ENCODE peak calls at places on chromosomes 16 and 17, in nine cellular contexts. Z is NCI-H1105 treated with DMSO at 0.1 percent for 48 hours; L is stimulated activated CD4-positive, alpha-beta T cell treated with anti-CD3 and anti-CD28 coated beads, Interleukin-4, amount 100 ng/mL, for 4 hours; R is activated naive CD4-positive, alpha-beta T cell; K is stimulated activated CD8-positive, alpha-beta memory T cell treated with anti-CD3 and anti-CD28 coated beads, Interleukin-7, amount 100 ng/mL, for 1 hour; M is left kidney; O is AG10803; X is activated CD4-positive, alpha-beta T cell treated with anti-CD3 and anti-CD28 coated beads, Interleukin-2, amount 50 U/mL, for 48 hours; T is RPMI7951. C is an unnamed sample.

GRCh38 chr17:69819316-69820087 is 255.5 kb upstream of the KCNJ16 start:
- DNase-seq in K (no peak), R (no peak), Z (no peak), M (peak; percentile 9), X (no peak), O (peak; percentile 82), T (peak; percentile 54), L (no peak), C (no peak)

GRCh38 chr17:42049834-42050359 is 504 bp downstream of the C17orf113 start:
- DNase-seq in M (peak; percentile 44), R (no peak), L (no peak), O (no peak), T (no peak), Z (no peak), X (no peak), K (no peak), C (no peak)

GRCh38 chr16:4392382-4393242 is 21.0 kb downstream of the VASN start:
- DNase-seq in M (peak; percentile 95), R (no peak), L (no peak), O (peak; percentile 93), Z (peak; percentile 80), T (peak; percentile 82), K (no peak), X (no peak), C (no peak)

GRCh38 chr16:67641779-67642708 is 2.9 kb upstream of the CARMIL2 start:
- DNase-seq in X (no peak), K (no peak), L (no peak), Z (no peak), R (no peak), O (peak; percentile 61), M (no peak), T (no peak), C (no peak)

GRCh38 chr17:43576563-43577229 is 30.6 kb upstream of the ETV4 start:
- DNase-seq in L (peak; percentile 48), M (peak; percentile 94), T (peak; percentile 68), O (peak; percentile 61), K (peak; percentile 42), X (peak; percentile 74), Z (peak; percentile 28), R (peak; percentile 11), C (no peak)

GRCh38 chr16:58652741-58653140 is 23.1 kb upstream of the CNOT1 start:
- DNase-seq in T (peak; percentile 41), O (no peak), L (no peak), Z (no peak), K (no peak), X (no peak), R (no peak), M (peak; percentile 50), C (no peak)

GRCh38 chr17:80737106-80738019 is 192.7 kb downstream of the RPTOR start:
- DNase-seq in L (no peak), O (no peak), T (no peak), X (no peak), R (no peak), Z (no peak), M (no peak), K (no peak), C (no peak)

GRCh38 chr16:75380870-75381269 is 52.4 kb downstream of the CFDP1 start:
- DNase-seq in M (no peak), L (no peak), R (no peak), O (peak; percentile 43), K (no peak), Z (no peak), T (peak; percentile 27), X (no peak), C (no peak)

GRCh38 chr17:55157165-55157564 is 107.6 kb upstream of the HLF start:
- DNase-seq in O (peak; percentile 23), T (peak; percentile 64), Z (no peak), R (no peak), X (no peak), K (no peak), M (peak; percentile 58), L (no peak), C (no peak)

GRCh38 chr16:81816351-81816750 is 37.3 kb downstream of the PLCG2 start:
- DNase-seq in T (no peak), O (no peak), Z (no peak), X (no peak), M (no peak), K (no peak), L (no peak), R (no peak), C (no peak)

GRCh38 chr17:30253316-30253715 is 17.8 kb upstream of the SLC6A4 start:
- DNase-seq in X (no peak), R (no peak), O (no peak), L (no peak), T (no peak), K (no peak), Z (no peak), M (no peak), C (no peak)

GRCh38 chr16:22898874-22899348 is 84.9 kb downstream of the HS3ST2 start:
- DNase-seq in X (peak; percentile 61), T (peak; percentile 35), M (peak; percentile 95), L (peak; percentile 16), K (peak; percentile 18), O (peak; percentile 57), Z (peak; percentile 83), R (no peak), C (no peak)

GRCh38 chr17:2237521-2237921 is 66.1 kb downstream of the SMG6 start:
- DNase-seq in T (peak; percentile 66), O (peak; percentile 93), L (no peak), Z (no peak), M (no peak), R (no peak), X (no peak), K (no peak), C (no peak)

GRCh38 chr17:67052720-67053437 is 8.5 kb downstream of the CACNG1 start:
- DNase-seq in M (no peak), R (no peak), X (no peak), K (no peak), T (no peak), Z (no peak), O (no peak), L (no peak), C (no peak)

GRCh38 chr17:81601525-81602120 is 35.3 kb downstream of the NPLOC4 start:
- DNase-seq in M (peak; percentile 85), T (peak; percentile 65), X (peak; percentile 34), R (no peak), L (peak; percentile 28), K (peak; percentile 11), Z (peak; percentile 71), O (peak; percentile 77), C (no peak)

GRCh38 chr17:78872486-78872885 is 30.5 kb downstream of the CEP295NL start:
- DNase-seq in K (no peak), L (no peak), X (no peak), Z (no peak), T (no peak), O (no peak), M (no peak), R (no peak), C (no peak)

GRCh38 chr17:65553646-65554567 is 7.5 kb downstream of the AXIN2 start:
- DNase-seq in O (peak; percentile 84), Z (no peak), X (no peak), M (peak; percentile 36), L (no peak), R (no peak), K (no peak), T (peak; percentile 47), C (no peak)

GRCh38 chr17:32341141-32341856 is 674 bp downstream of the C17orf75 start:
- DNase-seq in L (peak; percentile 38), M (peak; percentile 64), K (no peak), R (no peak), X (peak; percentile 62), Z (peak; percentile 43), O (no peak), T (no peak), C (no peak)

GRCh38 chr17:50642722-50643656 is 8.3 kb downstream of the ABCC3 start:
- DNase-seq in X (no peak), O (no peak), T (peak; percentile 50), R (no peak), L (no peak), Z (no peak), K (no peak), M (no peak), C (no peak)

GRCh38 chr17:17206149-17206912 is at the start of gene PLD6:
- DNase-seq in L (peak; percentile 93), M (peak; percentile 87), Z (peak; percentile 89), R (peak; percentile 86), O (peak; percentile 63), X (peak; percentile 94), K (peak; percentile 68), T (peak; percentile 55), C (peak; percentile 93)

GRCh38 chr17:17684901-17685774 is 3.9 kb downstream of the RAI1 start:
- DNase-seq in R (no peak), Z (no peak), O (peak; percentile 64), M (peak; percentile 48), T (no peak), K (no peak), L (no peak), X (no peak), C (no peak)

GRCh38 chr16:68368602-68368944 is 57.8 kb downstream of the PRMT7 start:
- DNase-seq in L (no peak), T (no peak), O (no peak), X (no peak), Z (no peak), R (no peak), K (no peak), M (peak; percentile 76), C (no peak)

GRCh38 chr17:51422634-51423033 is 162.3 kb downstream of the UTP18 start:
- DNase-seq in T (no peak), L (no peak), M (no peak), Z (no peak), O (no peak), X (no peak), K (no peak), R (no peak), C (no peak)

GRCh38 chr17:50719924-50720805 is 762 bp downstream of the LUC7L3 start:
- DNase-seq in X (no peak), M (no peak), L (no peak), R (no peak), K (no peak), O (no peak), Z (peak; percentile 42), T (no peak), C (no peak)

GRCh38 chr17:1736348-1737281 is 6.1 kb upstream of the SERPINF2 start:
- DNase-seq in M (peak; percentile 77), R (no peak), T (peak; percentile 60), X (peak; percentile 80), O (peak; percentile 60), K (no peak), L (peak; percentile 44), Z (no peak), C (no peak)

GRCh38 chr16:78220571-78220970 is 121.1 kb downstream of the WWOX start:
- DNase-seq in Z (no peak), R (no peak), M (no peak), K (no peak), O (no peak), X (no peak), L (no peak), T (no peak), C (no peak)

GRCh38 chr17:48374650-48375230 is 55.3 kb downstream of the SKAP1 start:
- DNase-seq in M (peak; percentile 15), R (no peak), K (no peak), O (no peak), X (peak; percentile 46), T (peak; percentile 19), Z (no peak), L (peak; percentile 14), C (no peak)

GRCh38 chr16:89422527-89422904 is 67.8 kb downstream of the ANKRD11 start:
- DNase-seq in T (peak; percentile 80), Z (no peak), X (peak; percentile 64), O (no peak), R (no peak), M (no peak), K (no peak), L (peak; percentile 21), C (no peak)

GRCh38 chr17:66963521-66964082 is 905 bp upstream of the CACNG4 start:
- DNase-seq in Z (no peak), L (no peak), K (no peak), T (no peak), X (no peak), R (no peak), O (no peak), M (no peak), C (no peak)

GRCh38 chr17:63997341-63998048 is 656 bp upstream of the PRR29 start:
- DNase-seq in O (no peak), M (peak; percentile 48), L (no peak), R (no peak), K (no peak), X (no peak), T (no peak), Z (no peak), C (no peak)

GRCh38 chr16:88566158-88566557 is 4.0 kb upstream of the ZC3H18 start:
- DNase-seq in K (no peak), X (peak; percentile 90), M (peak; percentile 35), O (peak; percentile 31), T (peak; percentile 53), R (no peak), Z (no peak), L (peak; percentile 63), C (no peak)